ENCODE peak calls at places on chromosomes 4 and X, in nine cellular contexts. V, N, G, T, Q, P, I, L and U are unnamed samples.
A peak's percentile ranks its signal among the peaks of the same experiment; 100 is the strongest.

GRCh38 chrX:153669174-153669890 is 4.3 kb downstream of the PNCK start:
- DNase-seq in V (no peak), Q (no peak), T (peak; percentile 50), P (no peak), G (peak; percentile 39), L (peak; percentile 83), N (no peak), I (no peak), U (peak; percentile 81)

GRCh38 chr4:31657859-31658258 is 937.7 kb downstream of the PCDH7 start:
- DNase-seq in N (peak; percentile 16), I (no peak), T (no peak), P (no peak), Q (peak; percentile 26), G (no peak), L (no peak), V (no peak), U (no peak)

GRCh38 chr4:52982246-52982950 is 120.3 kb downstream of the RASL11B start:
- DNase-seq in G (no peak), T (no peak), Q (peak; percentile 32), I (no peak), L (peak; percentile 51), N (peak; percentile 36), P (peak; percentile 28), V (no peak), U (peak; percentile 41)

GRCh38 chr4:78770091-78770642 is 6.0 kb upstream of the BMP2K start:
- DNase-seq in T (no peak), Q (no peak), G (no peak), L (no peak), N (no peak), P (no peak), I (no peak), V (no peak), U (no peak)

GRCh38 chr4:7774301-7775019 is 165.2 kb downstream of the AFAP1 start:
- DNase-seq in V (no peak), P (no peak), G (no peak), N (no peak), Q (no peak), T (no peak), L (no peak), I (no peak), U (no peak)

GRCh38 chr4:54877006-54877405 is 219.2 kb downstream of the KIT start:
- DNase-seq in V (no peak), N (peak; percentile 22), T (no peak), Q (peak; percentile 56), G (no peak), L (no peak), P (no peak), I (no peak), U (no peak)

GRCh38 chrX:143437439-143437838 is 79.8 kb downstream of the SPANXN3 start:
- DNase-seq in P (peak; percentile 0), V (no peak), Q (no peak), G (no peak), N (no peak), T (no peak), L (peak; percentile 6), I (no peak), U (no peak)

GRCh38 chrX:39445336-39445735 is 644.1 kb downstream of the MID1IP1 start:
- DNase-seq in Q (no peak), N (no peak), V (peak; percentile 26), P (peak; percentile 6), I (no peak), T (peak; percentile 22), L (no peak), G (peak; percentile 12), U (no peak)

GRCh38 chr4:100428051-100428450 is 89.8 kb downstream of the EMCN start:
- DNase-seq in L (no peak), T (no peak), G (no peak), N (peak; percentile 93), P (peak; percentile 49), Q (peak; percentile 79), V (no peak), I (no peak), U (no peak)

GRCh38 chr4:37816006-37816405 is 10.5 kb upstream of the PGM2 start:
- DNase-seq in G (peak; percentile 31), L (no peak), V (no peak), N (no peak), Q (no peak), I (no peak), P (no peak), T (no peak), U (no peak)

GRCh38 chrX:24357101-24357500 is 3.3 kb upstream of the SUPT20HL1 start:
- DNase-seq in T (no peak), L (no peak), V (no peak), N (no peak), P (no peak), I (no peak), Q (no peak), G (no peak), U (no peak)

GRCh38 chrX:123454712-123455431 is 270.8 kb downstream of the GRIA3 start:
- DNase-seq in I (no peak), T (no peak), G (no peak), P (no peak), N (no peak), L (no peak), Q (no peak), V (no peak), U (no peak)

GRCh38 chr4:100721077-100721476 is 203.3 kb upstream of the EMCN start:
- DNase-seq in N (no peak), I (no peak), G (no peak), T (no peak), V (no peak), Q (no peak), P (no peak), L (no peak), U (no peak)

GRCh38 chrX:2466876-2467656 is 33.7 kb downstream of the DHRSX start:
- DNase-seq in T (no peak), V (no peak), I (no peak), Q (no peak), G (no peak), N (no peak), P (peak; percentile 62), L (no peak), U (no peak)

GRCh38 chrX:11611161-11611560 is 54.6 kb downstream of the ARHGAP6 start:
- DNase-seq in N (no peak), I (no peak), P (no peak), G (no peak), L (no peak), Q (no peak), T (no peak), V (no peak), U (peak; percentile 94)

DNA sequence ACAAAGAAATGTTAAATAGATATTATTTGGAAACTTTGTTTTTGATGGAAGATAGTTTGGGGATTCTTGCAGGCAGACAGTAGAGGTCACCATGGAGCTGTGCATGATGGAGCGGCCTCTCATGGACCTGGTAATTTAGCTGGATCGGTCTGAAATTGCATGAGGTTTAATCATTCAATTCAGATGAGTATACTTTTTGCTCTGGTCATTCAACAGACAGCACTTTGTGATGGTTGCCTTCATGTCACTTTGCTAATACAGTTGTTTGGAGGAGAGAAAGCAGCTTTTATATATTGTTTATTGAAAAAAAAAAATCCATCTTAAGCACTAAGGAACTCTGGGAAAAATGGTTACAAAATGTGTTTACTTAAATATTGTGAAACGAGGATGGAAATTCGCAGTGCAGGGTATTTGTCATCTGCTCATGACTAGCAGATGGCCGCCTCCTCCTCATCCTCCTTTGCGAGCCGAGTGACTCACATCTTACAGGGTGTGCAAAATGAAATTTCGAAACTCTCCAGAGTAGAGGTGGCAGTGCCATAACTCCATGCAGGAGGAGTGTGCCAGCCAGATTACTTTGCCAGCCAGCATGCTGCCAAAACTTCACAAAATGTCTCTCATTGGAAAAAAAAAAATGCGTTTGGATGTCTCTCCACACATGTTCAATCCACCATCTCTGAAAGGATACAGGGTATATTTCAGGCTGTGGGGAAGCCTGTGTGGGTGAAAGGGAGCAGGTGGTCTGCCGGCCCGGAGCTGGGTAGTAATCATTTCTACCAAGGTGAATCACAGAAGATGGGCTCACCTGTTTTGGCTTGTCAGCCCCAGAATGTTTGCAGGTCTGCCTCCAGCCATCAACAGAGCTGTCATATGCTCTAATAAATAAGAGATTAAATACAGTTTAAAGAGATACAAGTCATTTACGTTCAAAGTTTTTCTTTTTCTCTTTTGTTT is 314.9 kb upstream of the DIPK2B start:
- DNase-seq in Q (peak; percentile 81), N (peak; percentile 98), P (peak; percentile 95), V (peak; percentile 61), T (no peak), I (no peak), L (peak; percentile 20), G (no peak), U (peak; percentile 50)
- H3K4me3 ChIP-seq in Q (no peak overlapping the region), N (no peak overlapping the region), P (peak overlapping the region; percentile 18), V (no peak overlapping the region), T (no peak overlapping the region), I (no peak overlapping the region), L (no peak overlapping the region), G (no peak overlapping the region), U (no peak overlapping the region)

DNA sequence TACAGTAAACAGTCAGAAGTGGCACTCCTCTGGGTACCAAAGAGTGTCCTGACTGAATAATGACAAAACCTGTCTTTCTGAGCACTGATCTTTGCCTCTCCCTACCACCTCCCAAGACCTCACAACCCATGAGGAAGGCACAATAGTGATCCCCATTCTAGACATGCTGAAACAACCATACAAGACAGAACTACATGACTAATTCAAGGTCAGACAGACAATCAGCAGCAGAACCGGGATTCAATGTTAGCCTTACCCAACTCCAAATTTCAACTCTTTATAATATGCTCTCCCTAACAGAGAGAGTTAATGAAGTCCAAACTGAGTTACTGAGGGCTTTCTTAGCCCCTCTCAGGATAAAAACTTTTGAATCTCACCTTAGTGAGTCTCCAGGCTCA is 71.0 kb downstream of the IRF2 start:
- DNase-seq in L (no peak), N (peak; percentile 60), G (no peak), T (no peak), V (no peak), P (no peak), I (no peak), Q (no peak), U (no peak)
- H3K4me1 ChIP-seq in L (peaks cover 10% of the 10 kb centered on the region), N (peaks cover 49% of the 10 kb centered on the region), G (peaks cover 4% of the 10 kb centered on the region), T (peaks cover 5% of the 10 kb centered on the region), V (no peaks in the 10 kb centered on the region), P (peaks cover 13% of the 10 kb centered on the region), I (peaks cover 86% of the 10 kb centered on the region), Q (peaks cover 28% of the 10 kb centered on the region), U (no peaks in the 10 kb centered on the region)

DNA sequence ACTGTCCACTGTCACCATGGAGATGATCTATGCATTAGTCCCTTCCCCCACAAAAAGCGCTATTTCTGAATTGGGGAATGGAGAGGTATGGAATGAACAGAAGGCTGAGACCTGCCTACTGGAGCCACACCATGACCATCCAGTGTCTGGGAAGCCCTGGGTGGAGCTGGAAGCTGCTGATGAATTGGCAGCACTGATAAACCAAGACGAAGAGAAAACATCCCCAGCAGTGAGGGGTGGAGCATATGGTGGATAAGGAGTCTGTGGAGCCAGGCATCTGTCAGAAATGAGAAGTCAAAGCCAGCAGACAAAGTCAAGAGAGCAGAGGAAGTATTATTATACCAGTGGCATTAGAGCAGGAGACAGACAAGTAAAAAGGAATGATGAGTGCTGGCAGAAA is 13.2 kb downstream of the CC2D2A start:
- DNase-seq in Q (no peak), L (no peak), V (no peak), T (no peak), I (no peak), P (no peak), N (no peak), G (no peak), U (no peak)
- H3K4me3 ChIP-seq in Q (no peak overlapping the region), L (no peak overlapping the region), V (no peak overlapping the region), T (no peak overlapping the region), I (no peak overlapping the region), P (no peak overlapping the region), N (no peak overlapping the region), G (no peak overlapping the region), U (no peak overlapping the region)

DNA sequence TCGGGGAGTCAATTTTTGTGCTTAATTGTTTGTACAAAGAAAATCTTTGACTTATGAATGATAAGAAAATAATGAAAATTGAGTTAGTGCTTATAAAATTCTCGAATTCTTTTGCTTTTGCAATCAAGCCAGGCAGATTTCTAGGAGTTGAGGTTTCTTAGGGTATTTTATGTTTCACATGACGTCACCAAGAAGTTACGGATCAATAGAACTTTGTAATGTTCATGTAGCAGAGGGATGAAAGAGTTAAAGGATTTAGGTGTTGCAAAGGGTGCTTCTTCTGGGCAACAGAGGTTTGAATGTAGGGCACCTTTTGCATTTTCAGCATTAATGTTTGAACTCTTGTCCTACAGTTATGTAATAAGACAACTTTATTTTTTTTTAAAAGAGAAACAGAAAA is 19.4 kb downstream of the GBA3 start:
- DNase-seq in N (no peak), T (no peak), L (no peak), Q (no peak), I (no peak), G (no peak), V (no peak), P (no peak), U (no peak)
- H3K4me1 ChIP-seq in N (no peaks in the 10 kb centered on the region), T (no peaks in the 10 kb centered on the region), L (no peaks in the 10 kb centered on the region), Q (no peaks in the 10 kb centered on the region), I (no peaks in the 10 kb centered on the region), G (no peaks in the 10 kb centered on the region), V (no peaks in the 10 kb centered on the region), P (no peaks in the 10 kb centered on the region), U (no peaks in the 10 kb centered on the region)